ENCODE peak calls at places on chromosome 10, in five cellular contexts. C is stimulated activated CD8-positive, alpha-beta memory T cell treated with anti-CD3 and anti-CD28 coated beads, Interleukin-15, amount 100 ng/mL, for 48 hours; W is aorta; E is GM12891; K is head of caudate nucleus. B is an unnamed sample.

GRCh38 chr10:97407211-97407951 is 6.2 kb upstream of the RRP12 start:
- DNase-seq in C (no peak), W (no peak), E (peak; percentile 49), K (peak; percentile 65), B (peak; percentile 78)

GRCh38 chr10:121927361-121927840 is 430 bp downstream of the ATE1 start:
- DNase-seq in C (peak; percentile 27), W (peak; percentile 88), E (peak; percentile 29), K (peak; percentile 59), B (peak; percentile 64)

GRCh38 chr10:131652416-131652815 is 248.4 kb upstream of the PPP2R2D start:
- DNase-seq in C (no peak), W (no peak), E (no peak), K (no peak), B (no peak)

GRCh38 chr10:132376394-132376851 is 20.6 kb upstream of the PWWP2B start:
- DNase-seq in C (no peak), W (peak; percentile 60), E (no peak), K (no peak), B (no peak)

GRCh38 chr10:124827474-124827873 is 25.9 kb downstream of the ABRAXAS2 start:
- DNase-seq in C (no peak), W (no peak), E (no peak), K (no peak), B (no peak)

GRCh38 chr10:98134431-98135221 is at the start of gene R3HCC1L:
- DNase-seq in C (peak; percentile 91), W (peak; percentile 97), E (peak; percentile 70), K (peak; percentile 92), B (peak; percentile 91)

GRCh38 chr10:62581351-62581750 is 207.2 kb downstream of the ZNF365 start:
- DNase-seq in C (no peak), W (no peak), E (no peak), K (no peak), B (no peak)

GRCh38 chr10:9634466-9634865 is 1383.2 kb upstream of the CELF2 start:
- DNase-seq in C (no peak), W (no peak), E (no peak), K (no peak), B (no peak)

GRCh38 chr10:44396671-44397191 is 11.8 kb upstream of the CXCL12 start:
- DNase-seq in C (no peak), W (no peak), E (no peak), K (no peak), B (no peak)

B was measured in GM13976.